ENCODE peak calls at places on chromosome 7, in eight cellular contexts. M is HCT116, I is heart left ventricle, R is PC-3, J is heart right ventricle, L is upper lobe of left lung, D is GM12878, Y is psoas muscle. X is an unnamed sample.

GRCh38 chr7:132411142-132411541 is 165.1 kb downstream of the PLXNA4 start:
- ATAC-seq in R (no peak), M (no peak), I (peak; percentile 41), L (no peak), J (no peak), D (no peak), Y (no peak), X (no peak)

GRCh38 chr7:47941136-47941844 is 7.0 kb downstream of the PKD1L1 start:
- ATAC-seq in R (peak; percentile 71), J (peak; percentile 69), M (no peak), Y (peak; percentile 52), I (peak; percentile 73), L (peak; percentile 40), D (no peak), X (peak; percentile 75)

GRCh38 chr7:47292832-47293309 is 289.0 kb downstream of the TNS3 start:
- ATAC-seq in J (no peak), M (no peak), D (no peak), L (no peak), Y (no peak), R (no peak), I (no peak), X (no peak)

GRCh38 chr7:129741011-129741410 is 129.5 kb downstream of the NRF1 start:
- ATAC-seq in L (no peak), M (no peak), D (no peak), Y (peak; percentile 85), J (peak; percentile 74), I (peak; percentile 39), R (no peak), X (no peak)

GRCh38 chr7:159070422-159071148 is 74.1 kb downstream of the VIPR2 start:
- ATAC-seq in L (no peak), Y (no peak), D (no peak), J (peak; percentile 27), M (no peak), R (peak; percentile 89), I (peak; percentile 61), X (no peak)

GRCh38 chr7:27950123-27950522 is 210.2 kb downstream of the TAX1BP1 start:
- ATAC-seq in L (no peak), J (peak; percentile 92), M (no peak), Y (no peak), R (no peak), I (peak; percentile 93), D (no peak), X (no peak)

GRCh38 chr7:69412331-69413146 is 185.7 kb upstream of the AUTS2 start:
- ATAC-seq in I (peak; percentile 99), D (peak; percentile 99), L (peak; percentile 96), Y (peak; percentile 95), J (peak; percentile 97), M (no peak), R (no peak), X (peak; percentile 55)

GRCh38 chr7:181738-182137 is 10.6 kb upstream of the FAM20C start:
- ATAC-seq in J (no peak), L (no peak), M (no peak), I (no peak), D (no peak), R (no peak), Y (no peak), X (no peak)

GRCh38 chr7:39507866-39508551 is 58.2 kb upstream of the YAE1 start:
- ATAC-seq in L (peak; percentile 24), D (peak; percentile 45), M (no peak), I (no peak), Y (no peak), R (no peak), J (no peak), X (no peak)

GRCh38 chr7:150717821-150718420 is 1.5 kb downstream of the GIMAP1 start:
- ATAC-seq in J (no peak), R (no peak), M (no peak), I (no peak), D (no peak), Y (no peak), L (peak; percentile 40), X (no peak)

GRCh38 chr7:47537716-47538640 is 43.9 kb downstream of the TNS3 start:
- ATAC-seq in J (no peak), M (no peak), Y (no peak), R (no peak), L (no peak), D (no peak), I (no peak), X (no peak)

GRCh38 chr7:156140447-156140846 is 328.2 kb upstream of the SHH start:
- ATAC-seq in D (no peak), M (no peak), J (no peak), I (no peak), L (no peak), Y (no peak), R (no peak), X (no peak)

GRCh38 chr7:26006421-26006820 is 145.6 kb upstream of the NFE2L3 start:
- ATAC-seq in R (no peak), I (no peak), L (no peak), J (no peak), M (no peak), Y (no peak), D (no peak), X (no peak)

GRCh38 chr7:128835790-128836641 is 5.8 kb downstream of the FLNC start:
- ATAC-seq in J (peak; percentile 23), D (no peak), I (peak; percentile 8), M (no peak), R (no peak), Y (peak; percentile 40), L (no peak), X (peak; percentile 31)

GRCh38 chr7:158353606-158354570 is 233.7 kb downstream of the PTPRN2 start:
- ATAC-seq in D (no peak), I (no peak), R (peak; percentile 71), J (no peak), M (peak; percentile 82), L (no peak), Y (no peak), X (no peak)

GRCh38 chr7:49091089-49091488 is 166.7 kb downstream of the CDC14C start:
- ATAC-seq in M (no peak), D (no peak), J (no peak), Y (no peak), L (no peak), I (no peak), R (no peak), X (no peak)

GRCh38 chr7:57250801-57251200 is 118.6 kb upstream of the ZNF479 start:
- ATAC-seq in M (no peak), D (no peak), J (no peak), I (no peak), L (no peak), R (no peak), Y (no peak), X (no peak)

DNA sequence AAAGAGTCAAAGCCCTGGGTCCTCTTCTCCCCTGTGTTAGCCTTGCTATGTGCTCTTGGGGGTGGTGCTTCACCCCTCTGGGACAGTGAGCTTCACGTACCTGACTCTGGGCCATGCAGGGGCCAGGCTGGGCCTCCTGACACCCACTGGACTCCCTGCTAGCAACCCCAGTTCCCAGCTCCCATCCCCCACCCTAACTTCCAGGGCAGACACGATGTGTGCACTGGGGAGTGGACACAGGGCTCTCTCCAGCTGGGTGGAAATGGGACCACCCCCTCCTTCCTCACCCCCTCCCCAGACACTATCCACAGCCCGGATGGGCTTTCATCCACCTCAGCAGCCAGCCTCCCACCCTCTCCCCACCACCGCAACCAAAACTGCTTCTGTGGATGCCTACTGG is 113.0 kb upstream of the ZNF479 start:
- ATAC-seq in J (no peak), L (no peak), M (no peak), R (no peak), D (no peak), I (no peak), Y (no peak), X (no peak)
- H3K9me3 ChIP-seq in J (peaks cover 3% of the 10 kb centered on the region), L (peaks cover 31% of the 10 kb centered on the region), M (peaks cover 4% of the 10 kb centered on the region), R (peaks cover 12% of the 10 kb centered on the region), D (no peaks in the 10 kb centered on the region), I (peaks cover 62% of the 10 kb centered on the region), Y (no peaks in the 10 kb centered on the region), X (peaks cover 79% of the 10 kb centered on the region)

GRCh38 chr7:24948739-24949138 is 31.2 kb downstream of the OSBPL3 start:
- ATAC-seq in Y (no peak), J (no peak), R (peak; percentile 23), I (no peak), L (no peak), D (peak; percentile 47), M (peak; percentile 63), X (no peak)

GRCh38 chr7:24943096-24943948 is 36.7 kb downstream of the OSBPL3 start:
- ATAC-seq in R (no peak), L (no peak), Y (no peak), D (no peak), I (no peak), M (no peak), J (no peak), X (no peak)

GRCh38 chr7:24946467-24946866 is 33.5 kb downstream of the OSBPL3 start:
- ATAC-seq in L (no peak), M (no peak), J (no peak), I (no peak), Y (no peak), R (no peak), D (no peak), X (no peak)

GRCh38 chr7:24942226-24942625 is 37.8 kb downstream of the OSBPL3 start:
- ATAC-seq in Y (no peak), D (no peak), M (no peak), J (no peak), I (no peak), R (no peak), L (no peak), X (no peak)

GRCh38 chr7:24945899-24946298 is 34.1 kb downstream of the OSBPL3 start:
- ATAC-seq in I (no peak), J (no peak), Y (no peak), R (no peak), M (peak; percentile 58), D (peak; percentile 32), L (no peak), X (no peak)
- TF ChIP-seq CTCF in I (no peak), J (no peak), Y (no peak), R (no peak), M (peak; percentile 43), D (no peak), L (no peak), X (no peak)

DNA sequence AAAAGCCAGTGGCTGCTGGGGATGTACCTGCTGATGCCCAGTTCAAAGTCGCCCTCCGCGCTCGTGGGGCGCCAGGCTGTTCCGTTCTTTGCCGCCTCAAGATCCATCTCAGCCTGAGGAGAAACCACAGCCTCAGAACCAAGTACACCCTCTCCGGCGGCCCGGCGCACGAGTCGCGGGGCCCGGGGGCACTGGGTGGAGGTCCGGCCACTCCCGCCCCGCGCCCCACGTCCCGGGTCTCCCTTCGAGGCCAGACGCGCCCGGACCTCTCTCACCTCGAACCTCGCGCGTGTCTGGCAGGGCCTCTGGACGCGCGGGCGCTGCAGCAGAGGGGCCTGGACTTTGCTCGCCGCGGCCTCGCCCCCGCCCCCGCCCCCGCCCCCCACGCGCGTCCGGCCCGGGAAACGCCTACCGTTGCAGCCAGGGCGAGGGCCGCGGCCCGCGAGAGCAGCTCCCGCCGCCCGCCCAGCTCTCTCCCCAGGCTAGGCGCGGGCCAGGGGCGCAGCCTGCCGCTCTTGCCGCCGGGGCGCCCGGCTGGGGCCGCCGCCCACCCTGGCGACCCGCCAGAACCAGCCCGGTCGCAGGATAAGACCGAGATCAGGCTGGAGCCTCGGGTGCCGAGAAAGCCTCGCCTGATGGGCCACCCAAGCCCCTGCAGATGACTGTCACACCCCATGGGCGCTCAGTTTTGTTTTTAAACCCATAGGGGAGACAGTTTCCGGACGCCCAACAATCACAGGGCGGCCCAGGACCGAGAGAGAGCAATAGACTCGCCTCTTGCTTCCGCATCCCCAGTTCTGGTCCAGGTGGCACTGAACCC is at the start of gene ABCB4:
- ATAC-seq in I (peak; percentile 59), J (peak; percentile 24), L (peak; percentile 72), R (no peak), Y (peak; percentile 44), M (no peak), D (peak; percentile 47), X (peak; percentile 29)
- H3K27ac ChIP-seq in I (peak within 1 kb of the TSS; percentile 67), J (peak within 1 kb of the TSS; percentile 65), L (no peak within 1 kb of the TSS), R (no peak within 1 kb of the TSS), Y (peak within 1 kb of the TSS; percentile 86), M (no peak within 1 kb of the TSS), D (peak within 1 kb of the TSS; percentile 72), X (peak within 1 kb of the TSS; percentile 32)

GRCh38 chr7:57399251-57399940 is 50.6 kb upstream of the ZNF716 start:
- ATAC-seq in J (no peak), M (no peak), I (no peak), R (no peak), L (no peak), Y (no peak), D (no peak), X (no peak)
- H3K9me3 ChIP-seq in J (no peaks in the 10 kb centered on the region), M (no peaks in the 10 kb centered on the region), I (peaks cover 10% of the 10 kb centered on the region), R (no peaks in the 10 kb centered on the region), L (peaks cover 12% of the 10 kb centered on the region), Y (no peaks in the 10 kb centered on the region), D (no peaks in the 10 kb centered on the region), X (peaks cover 65% of the 10 kb centered on the region)

X was measured in gastroesophageal sphincter.